ENCODE peak calls at places on chromosomes 7 and 10, in ten cellular contexts. One of them, this sample, is unnamed.

GRCh38 chr7:100430450-100431285 is 1.0 kb downstream of the MEPCE start:
- DNase-seq in CD8-positive, alpha-beta memory T cell: peak
- DNase-seq in activated naive CD8-positive, alpha-beta T cell treated with anti-CD3 and anti-CD28 coated beads, Interleukin-2, amount 10 ng/mL, durations not matched to agents 7 days and 5 days: peak
- DNase-seq in Panc1: no peak
- DNase-seq in HT1080: no peak
- DNase-seq in activated effector memory CD4-positive, alpha-beta T cell treated with anti-CD3 and anti-CD28 coated beads, Interleukin-2, amount 50 U/mL, for 16 hours: peak
- DNase-seq in choroid plexus epithelial cell: no peak
- DNase-seq in AG10803: peak
- DNase-seq in kidney epithelial cell: no peak
- DNase-seq in astrocyte of the spinal cord: no peak
- DNase-seq in this sample: no peak

GRCh38 chr7:108660465-108660864 is 90.8 kb downstream of the DNAJB9 start:
- DNase-seq in CD8-positive, alpha-beta memory T cell: no peak
- DNase-seq in activated naive CD8-positive, alpha-beta T cell treated with anti-CD3 and anti-CD28 coated beads, Interleukin-2, amount 10 ng/mL, durations not matched to agents 7 days and 5 days: no peak
- DNase-seq in Panc1: no peak
- DNase-seq in HT1080: peak
- DNase-seq in activated effector memory CD4-positive, alpha-beta T cell treated with anti-CD3 and anti-CD28 coated beads, Interleukin-2, amount 50 U/mL, for 16 hours: no peak
- DNase-seq in choroid plexus epithelial cell: peak
- DNase-seq in AG10803: no peak
- DNase-seq in kidney epithelial cell: no peak
- DNase-seq in astrocyte of the spinal cord: peak
- DNase-seq in this sample: no peak

GRCh38 chr7:98474558-98474957 is 73.7 kb upstream of the BAIAP2L1 start:
- DNase-seq in CD8-positive, alpha-beta memory T cell: no peak
- DNase-seq in activated naive CD8-positive, alpha-beta T cell treated with anti-CD3 and anti-CD28 coated beads, Interleukin-2, amount 10 ng/mL, durations not matched to agents 7 days and 5 days: no peak
- DNase-seq in Panc1: no peak
- DNase-seq in HT1080: no peak
- DNase-seq in activated effector memory CD4-positive, alpha-beta T cell treated with anti-CD3 and anti-CD28 coated beads, Interleukin-2, amount 50 U/mL, for 16 hours: no peak
- DNase-seq in choroid plexus epithelial cell: peak
- DNase-seq in AG10803: peak
- DNase-seq in kidney epithelial cell: no peak
- DNase-seq in astrocyte of the spinal cord: no peak
- DNase-seq in this sample: no peak

GRCh38 chr7:25907214-25907613 is 244.8 kb upstream of the NFE2L3 start:
- DNase-seq in CD8-positive, alpha-beta memory T cell: no peak
- DNase-seq in activated naive CD8-positive, alpha-beta T cell treated with anti-CD3 and anti-CD28 coated beads, Interleukin-2, amount 10 ng/mL, durations not matched to agents 7 days and 5 days: no peak
- DNase-seq in Panc1: no peak
- DNase-seq in HT1080: no peak
- DNase-seq in activated effector memory CD4-positive, alpha-beta T cell treated with anti-CD3 and anti-CD28 coated beads, Interleukin-2, amount 50 U/mL, for 16 hours: no peak
- DNase-seq in choroid plexus epithelial cell: no peak
- DNase-seq in AG10803: no peak
- DNase-seq in kidney epithelial cell: no peak
- DNase-seq in astrocyte of the spinal cord: no peak
- DNase-seq in this sample: no peak

GRCh38 chr10:32981760-32982159 is 23.7 kb upstream of the ITGB1 start:
- DNase-seq in CD8-positive, alpha-beta memory T cell: no peak
- DNase-seq in activated naive CD8-positive, alpha-beta T cell treated with anti-CD3 and anti-CD28 coated beads, Interleukin-2, amount 10 ng/mL, durations not matched to agents 7 days and 5 days: no peak
- DNase-seq in Panc1: no peak
- DNase-seq in HT1080: peak
- DNase-seq in activated effector memory CD4-positive, alpha-beta T cell treated with anti-CD3 and anti-CD28 coated beads, Interleukin-2, amount 50 U/mL, for 16 hours: no peak
- DNase-seq in choroid plexus epithelial cell: peak
- DNase-seq in AG10803: peak
- DNase-seq in kidney epithelial cell: no peak
- DNase-seq in astrocyte of the spinal cord: peak
- DNase-seq in this sample: no peak

GRCh38 chr10:68406111-68406814 is 814 bp downstream of the RUFY2 start:
- DNase-seq in CD8-positive, alpha-beta memory T cell: peak
- DNase-seq in activated naive CD8-positive, alpha-beta T cell treated with anti-CD3 and anti-CD28 coated beads, Interleukin-2, amount 10 ng/mL, durations not matched to agents 7 days and 5 days: peak
- DNase-seq in Panc1: no peak
- DNase-seq in HT1080: peak
- DNase-seq in activated effector memory CD4-positive, alpha-beta T cell treated with anti-CD3 and anti-CD28 coated beads, Interleukin-2, amount 50 U/mL, for 16 hours: peak
- DNase-seq in choroid plexus epithelial cell: peak
- DNase-seq in AG10803: peak
- DNase-seq in kidney epithelial cell: no peak
- DNase-seq in astrocyte of the spinal cord: peak
- DNase-seq in this sample: peak

GRCh38 chr7:149670288-149670687 is 103.1 kb downstream of the ZNF467 start:
- DNase-seq in CD8-positive, alpha-beta memory T cell: no peak
- DNase-seq in activated naive CD8-positive, alpha-beta T cell treated with anti-CD3 and anti-CD28 coated beads, Interleukin-2, amount 10 ng/mL, durations not matched to agents 7 days and 5 days: no peak
- DNase-seq in Panc1: no peak
- DNase-seq in HT1080: peak
- DNase-seq in activated effector memory CD4-positive, alpha-beta T cell treated with anti-CD3 and anti-CD28 coated beads, Interleukin-2, amount 50 U/mL, for 16 hours: no peak
- DNase-seq in choroid plexus epithelial cell: peak
- DNase-seq in AG10803: peak
- DNase-seq in kidney epithelial cell: no peak
- DNase-seq in astrocyte of the spinal cord: peak
- DNase-seq in this sample: peak

GRCh38 chr10:31011017-31011659 is 20.5 kb downstream of the ZNF438 start:
- DNase-seq in CD8-positive, alpha-beta memory T cell: no peak
- DNase-seq in activated naive CD8-positive, alpha-beta T cell treated with anti-CD3 and anti-CD28 coated beads, Interleukin-2, amount 10 ng/mL, durations not matched to agents 7 days and 5 days: no peak
- DNase-seq in Panc1: no peak
- DNase-seq in HT1080: peak
- DNase-seq in activated effector memory CD4-positive, alpha-beta T cell treated with anti-CD3 and anti-CD28 coated beads, Interleukin-2, amount 50 U/mL, for 16 hours: no peak
- DNase-seq in choroid plexus epithelial cell: no peak
- DNase-seq in AG10803: no peak
- DNase-seq in kidney epithelial cell: no peak
- DNase-seq in astrocyte of the spinal cord: no peak
- DNase-seq in this sample: no peak

This sample was measured in occipital lobe.